ENCODE peak calls at places on chromosomes 11 and 22, in ten cellular contexts. M, F, Y, Q, Z, N, B, U, I and X are unnamed samples.

GRCh38 chr11:82738116-82738515 is 4.5 kb upstream of the FAM181B start:
- DNase-seq in B (no peak), Y (no peak), Q (no peak), I (no peak), U (no peak), F (no peak), Z (no peak), M (no peak), N (no peak), X (peak)

GRCh38 chr11:117657801-117658200 is 139.2 kb downstream of the DSCAML1 start:
- DNase-seq in N (no peak), F (no peak), B (no peak), I (peak), U (no peak), Z (no peak), Q (no peak), M (peak), Y (no peak), X (no peak)

GRCh38 chr22:44331881-44332714 is 19.3 kb upstream of the SHISAL1 start:
- DNase-seq in M (no peak), Z (no peak), U (no peak), Q (no peak), Y (no peak), B (peak), N (no peak), F (peak), I (no peak), X (no peak)

GRCh38 chr22:44396021-44396726 is 83.4 kb upstream of the SHISAL1 start:
- DNase-seq in F (no peak), Y (no peak), M (no peak), Z (no peak), U (no peak), B (no peak), N (peak), I (no peak), Q (no peak), X (no peak)

GRCh38 chr22:41367039-41367679 is 14.6 kb upstream of the TEF start:
- DNase-seq in B (peak), U (no peak), I (peak), Q (no peak), M (peak), Y (no peak), Z (peak), N (peak), F (peak), X (peak)

GRCh38 chr22:49067504-49067903 is 760.2 kb downstream of the BRD1 start:
- DNase-seq in I (no peak), F (no peak), N (no peak), M (no peak), U (no peak), Y (no peak), Q (no peak), B (no peak), Z (no peak), X (no peak)

GRCh38 chr11:110196241-110196754 is 100.1 kb downstream of the RDX start:
- DNase-seq in Q (no peak), B (no peak), F (no peak), Z (peak), M (no peak), N (no peak), I (no peak), Y (no peak), U (no peak), X (peak)

GRCh38 chr11:7020183-7020917 is at the start of the genes NLRP14 and ZNF214:
- DNase-seq in Z (peak), I (peak), N (peak), Q (no peak), U (no peak), Y (no peak), B (peak), F (peak), M (peak), X (peak)

GRCh38 chr11:134510641-134511040 is 98.6 kb upstream of the B3GAT1 start:
- DNase-seq in F (no peak), Z (no peak), M (no peak), B (no peak), Q (no peak), N (no peak), I (no peak), Y (no peak), U (no peak), X (no peak)

GRCh38 chr11:2947744-2948143 is 18.5 kb upstream of the PHLDA2 start:
- DNase-seq in Y (no peak), I (no peak), Q (no peak), F (no peak), M (no peak), Z (no peak), N (no peak), U (no peak), B (no peak), X (no peak)

GRCh38 chr11:7204778-7205177 is 46.9 kb upstream of the SYT9 start:
- DNase-seq in Z (peak), Q (no peak), I (no peak), N (no peak), M (no peak), Y (no peak), U (no peak), F (no peak), B (no peak), X (no peak)

GRCh38 chr11:27310710-27311109 is 52.3 kb downstream of the CCDC34 start:
- DNase-seq in F (no peak), I (no peak), Z (no peak), Q (no peak), U (no peak), M (no peak), B (no peak), Y (no peak), N (no peak), X (no peak)

GRCh38 chr22:47495102-47495501 is 732.7 kb downstream of the TBC1D22A start:
- DNase-seq in B (no peak), Q (no peak), Y (no peak), F (no peak), Z (no peak), N (no peak), U (no peak), M (no peak), I (no peak), X (no peak)

GRCh38 chr22:25880524-25880923 is 138.5 kb downstream of the MYO18B start:
- DNase-seq in N (no peak), U (no peak), M (no peak), Z (no peak), Y (no peak), B (peak), Q (no peak), I (no peak), F (no peak), X (no peak)

GRCh38 chr11:134702827-134703226 is 290.8 kb upstream of the B3GAT1 start:
- DNase-seq in Y (no peak), I (no peak), N (no peak), F (no peak), Q (no peak), Z (no peak), B (no peak), M (no peak), U (no peak), X (no peak)

GRCh38 chr11:12556788-12557384 is 117.3 kb upstream of the TEAD1 start:
- DNase-seq in N (no peak), Q (no peak), U (no peak), Z (peak), Y (no peak), I (no peak), F (no peak), M (peak), B (peak), X (peak)

GRCh38 chr22:43829904-43830851 is 18.1 kb upstream of the EFCAB6 start:
- DNase-seq in Q (no peak), Z (peak), I (no peak), M (no peak), U (no peak), N (no peak), F (no peak), B (no peak), Y (no peak), X (no peak)